ENCODE peak calls at places on chromosomes 13 and 19, in four cellular contexts. D is IMR-90, S is K562, W is endothelial cell of umbilical vein. H is an unnamed sample.
A peak's percentile ranks its signal among the peaks of the same experiment; 100 is the strongest.

GRCh38 chr19:36183455-36183741 is 31.1 kb downstream of the ZNF565 start:
- DNase-seq in D (no peak), S (no peak), W (no peak), H (no peak)

GRCh38 chr19:47374876-47375693 is 26.0 kb downstream of the DHX34 start:
- DNase-seq in D (no peak), S (no peak), W (no peak), H (no peak)

GRCh38 chr13:73411067-73411809 is 352.4 kb downstream of the KLF5 start:
- DNase-seq in D (peak; percentile 11), S (no peak), W (no peak), H (no peak)

GRCh38 chr13:109667754-109668360 is 118.5 kb downstream of the IRS2 start:
- DNase-seq in D (no peak), S (no peak), W (no peak), H (no peak)

GRCh38 chr13:76307157-76307556 is 579.0 kb downstream of the KCTD12 start:
- DNase-seq in D (peak; percentile 79), S (no peak), W (peak; percentile 4), H (no peak)

GRCh38 chr19:18114483-18114882 is 16.9 kb downstream of the MAST3 start:
- DNase-seq in D (no peak), S (no peak), W (no peak), H (no peak)

GRCh38 chr19:17385878-17386611 is 8.0 kb downstream of the CCDC194 start:
- DNase-seq in D (peak; percentile 30), S (peak; percentile 78), W (peak; percentile 64), H (no peak)

GRCh38 chr13:51731759-51732158 is 72.2 kb downstream of the DHRS12 start:
- DNase-seq in D (peak; percentile 54), S (no peak), W (no peak), H (no peak)

GRCh38 chr19:493391-494170 is 2.7 kb upstream of the MADCAM1 start:
- DNase-seq in D (no peak), S (no peak), W (no peak), H (no peak)

GRCh38 chr13:47917022-47917574 is 84.0 kb downstream of the SUCLA2 start:
- DNase-seq in D (no peak), S (no peak), W (no peak), H (no peak)

GRCh38 chr13:36571444-36571843 is 102.4 kb upstream of the SERTM1 start:
- DNase-seq in D (no peak), S (no peak), W (no peak), H (no peak)

GRCh38 chr19:6233051-6233826 is 46.5 kb downstream of the MLLT1 start:
- DNase-seq in D (peak; percentile 43), S (no peak), W (peak; percentile 71), H (no peak)

GRCh38 chr19:44993526-44993925 is 7.7 kb upstream of the RELB start:
- DNase-seq in D (no peak), S (no peak), W (no peak), H (no peak)

GRCh38 chr19:6516018-6516658 is 14.0 kb upstream of the TUBB4A start:
- DNase-seq in D (peak; percentile 72), S (peak; percentile 97), W (peak; percentile 97), H (peak; percentile 77)

GRCh38 chr13:49678172-49678914 is 12.9 kb downstream of the EBPL start:
- DNase-seq in D (no peak), S (no peak), W (no peak), H (no peak)

GRCh38 chr13:49683489-49683888 is 7.8 kb downstream of the EBPL start:
- DNase-seq in D (no peak), S (no peak), W (no peak), H (no peak)

GRCh38 chr13:49679244-49679643 is 12.0 kb downstream of the EBPL start:
- DNase-seq in D (peak; percentile 35), S (no peak), W (peak; percentile 21), H (no peak)

GRCh38 chr13:49676581-49677298 is 14.5 kb downstream of the EBPL start:
- DNase-seq in D (no peak), S (no peak), W (no peak), H (no peak)

DNA sequence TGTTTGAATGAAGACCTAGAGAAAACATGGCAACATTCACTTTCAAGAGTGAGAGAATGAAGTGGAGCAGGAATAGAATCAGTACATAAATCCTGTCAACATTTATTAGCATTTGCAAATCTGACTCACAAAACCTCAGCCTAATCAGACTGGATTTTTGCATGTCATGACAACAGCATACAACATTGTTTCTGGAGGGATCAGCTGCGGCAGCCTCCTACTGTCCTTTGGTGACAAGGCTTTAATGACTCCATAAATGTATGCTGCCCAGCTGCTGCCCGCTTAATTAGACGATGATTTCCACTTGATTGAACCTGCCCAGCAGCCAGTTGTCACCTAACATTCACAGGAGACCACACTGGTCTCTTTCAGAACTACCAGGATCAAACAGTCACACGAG is 9.4 kb downstream of the EBPL start:
- DNase-seq in D (peak; percentile 55), S (no peak), W (no peak), H (no peak)
- H3K9me1 ChIP-seq in D (peaks cover 8% of the 10 kb centered on the region), S (no peaks in the 10 kb centered on the region), W (no peaks in the 10 kb centered on the region), H (no peaks in the 10 kb centered on the region)

GRCh38 chr19:3203754-3204645 is 18.3 kb downstream of the NCLN start:
- DNase-seq in D (no peak), S (no peak), W (no peak), H (no peak)

GRCh38 chr19:3201072-3201700 is 15.5 kb downstream of the NCLN start:
- DNase-seq in D (no peak), S (no peak), W (no peak), H (no peak)

GRCh38 chr19:3202346-3202745 is 16.6 kb downstream of the NCLN start:
- DNase-seq in D (no peak), S (no peak), W (no peak), H (no peak)

GRCh38 chr19:3198901-3199700 is 13.4 kb downstream of the NCLN start:
- DNase-seq in D (no peak), S (no peak), W (no peak), H (no peak)

DNA sequence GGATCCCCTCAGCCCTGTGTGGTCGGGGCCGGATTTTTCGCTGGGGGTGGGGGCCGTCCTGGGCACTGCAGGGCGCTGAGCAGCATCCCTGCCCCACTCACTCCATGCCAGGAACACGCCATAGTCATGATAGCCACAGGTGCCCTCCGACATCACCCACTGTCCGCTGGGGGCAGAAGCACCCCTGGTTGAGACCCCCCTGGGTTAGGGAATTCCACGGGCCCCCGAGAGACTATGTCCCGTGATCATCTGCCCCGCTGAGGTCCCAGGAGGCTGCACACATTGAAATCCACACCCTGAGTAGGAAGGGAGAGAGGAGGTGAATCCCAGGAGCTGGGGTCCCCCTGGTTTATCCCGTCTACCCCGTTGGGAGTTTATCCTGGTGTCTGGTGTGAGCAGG is 16.2 kb downstream of the NCLN start:
- DNase-seq in D (no peak), S (no peak), W (no peak), H (no peak)
- H3K9me1 ChIP-seq in D (no peaks in the 10 kb centered on the region), S (no peaks in the 10 kb centered on the region), W (no peaks in the 10 kb centered on the region), H (no peaks in the 10 kb centered on the region)

GRCh38 chr19:49081273-49081672 is 4.0 kb upstream of the SNRNP70 start:
- DNase-seq in D (no peak), S (no peak), W (no peak), H (no peak)
- H3K9me1 ChIP-seq in D (peaks cover 2% of the 10 kb centered on the region), S (no peaks in the 10 kb centered on the region), W (no peaks in the 10 kb centered on the region), H (no peaks in the 10 kb centered on the region)

DNA sequence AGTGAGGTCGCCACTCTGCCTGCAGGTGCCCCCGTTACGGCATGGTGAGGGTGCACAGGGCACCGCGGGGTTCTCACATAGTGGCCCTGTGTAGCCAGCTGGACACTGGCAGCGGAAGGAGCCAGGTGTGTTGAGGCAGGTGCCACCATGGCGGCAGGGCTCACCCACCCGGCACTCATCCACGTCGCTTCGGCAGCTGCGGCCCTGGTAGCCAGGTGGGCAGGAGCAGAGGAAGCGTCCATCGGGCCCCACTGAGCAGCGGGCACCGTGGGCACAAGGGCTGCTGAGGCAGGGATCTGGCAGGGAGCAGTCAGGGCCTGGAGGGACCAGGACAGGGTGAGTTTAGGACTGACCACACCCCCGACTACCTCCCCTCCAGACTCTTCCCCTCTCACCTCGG is 8.8 kb downstream of the NOTCH3 start:
- DNase-seq in D (no peak), S (no peak), W (no peak), H (no peak)
- H3K9me1 ChIP-seq in D (peaks cover 4% of the 10 kb centered on the region), S (no peaks in the 10 kb centered on the region), W (no peaks in the 10 kb centered on the region), H (no peaks in the 10 kb centered on the region)

H was measured in keratinocyte.